ENCODE peak calls at places on chromosomes 16 and 17, in five cellular contexts. M is SHP77, B is cortex of kidney, V is GM13976, S is mesendoderm. Q is an unnamed sample.

GRCh38 chr16:65005696-65006095 is 116.2 kb downstream of the CDH11 start:
- DNase-seq in B (no peak), M (no peak), S (no peak), V (no peak), Q (no peak)

GRCh38 chr16:53912155-53912554 is 208.2 kb downstream of the FTO start:
- DNase-seq in V (peak), M (no peak), B (no peak), S (no peak), Q (peak)

GRCh38 chr17:82889496-82890338 is 49.9 kb upstream of the ZNF750 start:
- DNase-seq in S (peak), B (no peak), M (no peak), V (no peak), Q (peak)

GRCh38 chr16:56860226-56861020 is 4.6 kb upstream of the SLC12A3 start:
- DNase-seq in V (peak), M (no peak), B (no peak), S (no peak), Q (peak)

GRCh38 chr17:17754719-17755686 is 73.7 kb downstream of the RAI1 start:
- DNase-seq in S (no peak), M (no peak), B (no peak), V (no peak), Q (no peak)

GRCh38 chr16:51164574-51164973 is 13.5 kb upstream of the SALL1 start:
- DNase-seq in V (no peak), M (no peak), B (no peak), S (no peak), Q (no peak)

GRCh38 chr17:12180644-12181261 is 160.1 kb downstream of the MAP2K4 start:
- DNase-seq in S (peak), V (peak), B (no peak), M (peak), Q (peak)

GRCh38 chr17:75637143-75637538 is 3.9 kb downstream of the SMIM5 start:
- DNase-seq in V (no peak), S (no peak), B (no peak), M (no peak), Q (no peak)

GRCh38 chr17:7136266-7136877 is 21.8 kb upstream of the ASGR2 start:
- DNase-seq in V (peak), B (no peak), S (peak), M (peak), Q (peak)

GRCh38 chr17:69437475-69437874 is 23.0 kb downstream of the MAP2K6 start:
- DNase-seq in M (no peak), B (no peak), V (no peak), S (no peak), Q (no peak)

GRCh38 chr16:11142951-11143740 is 112.9 kb downstream of the SOCS1 start:
- DNase-seq in S (peak), M (no peak), B (no peak), V (no peak), Q (no peak)

GRCh38 chr16:17343028-17343427 is 127.7 kb downstream of the XYLT1 start:
- DNase-seq in M (no peak), B (no peak), S (no peak), V (peak), Q (no peak)

GRCh38 chr17:40909755-40910154 is 24.7 kb upstream of the KRT20 start:
- DNase-seq in V (no peak), M (no peak), B (no peak), S (no peak), Q (peak)

GRCh38 chr16:54446639-54447038 is 160.1 kb upstream of the IRX3 start:
- DNase-seq in V (no peak), S (no peak), M (no peak), B (no peak), Q (no peak)

GRCh38 chr16:50153648-50154368 is 702 bp downstream of the TENT4B start:
- DNase-seq in B (no peak), M (peak), V (peak), S (peak), Q (no peak)

GRCh38 chr16:2585651-2586081 is 47.8 kb downstream of the PDPK1 start:
- DNase-seq in S (no peak), B (no peak), V (no peak), M (no peak), Q (no peak)

GRCh38 chr17:40348562-40349476 is 15.7 kb downstream of the GJD3 start:
- DNase-seq in V (no peak), B (no peak), M (no peak), S (no peak), Q (no peak)

GRCh38 chr16:1174477-1175357 is 21.8 kb downstream of the CACNA1H start:
- DNase-seq in V (no peak), S (no peak), B (no peak), M (no peak), Q (no peak)

GRCh38 chr16:49608801-49609200 is 235.2 kb downstream of the C16orf78 start:
- DNase-seq in M (no peak), B (no peak), S (peak), V (no peak), Q (no peak)

GRCh38 chr17:56029980-56030624 is 123.2 kb upstream of the ANKFN1 start:
- DNase-seq in V (no peak), B (no peak), S (peak), M (peak), Q (no peak)

GRCh38 chr17:57463103-57463885 is 207.0 kb downstream of the MSI2 start:
- DNase-seq in M (no peak), B (no peak), V (peak), S (no peak), Q (peak)

GRCh38 chr17:54381482-54381881 is 519.2 kb upstream of the TOM1L1 start:
- DNase-seq in V (no peak), B (no peak), M (no peak), S (no peak), Q (no peak)

GRCh38 chr16:84737658-84738057 is 37.9 kb downstream of the USP10 start:
- DNase-seq in V (no peak), B (no peak), S (no peak), M (peak), Q (no peak)

GRCh38 chr17:18235743-18236256 is 10.4 kb downstream of the LLGL1 start:
- DNase-seq in B (no peak), M (no peak), V (no peak), S (no peak), Q (no peak)

GRCh38 chr17:82281502-82282238 is 8.2 kb upstream of the CSNK1D start:
- DNase-seq in B (no peak), M (no peak), S (no peak), V (no peak), Q (no peak)

GRCh38 chr16:87828071-87828971 is 41.0 kb downstream of the SLC7A5 start:
- DNase-seq in S (no peak), B (no peak), V (no peak), M (no peak), Q (peak)

GRCh38 chr16:48247311-48247710 is at the start of gene ABCC11:
- DNase-seq in S (no peak), V (no peak), B (no peak), M (no peak), Q (no peak)

GRCh38 chr16:71406316-71406715 is 35.5 kb downstream of the TLE7 start:
- DNase-seq in S (no peak), M (no peak), B (no peak), V (no peak), Q (no peak)

GRCh38 chr16:83458612-83459011 is 349.2 kb upstream of the HSBP1 start:
- DNase-seq in V (peak), S (no peak), M (no peak), B (no peak), Q (no peak)

GRCh38 chr17:38559880-38560230 is 45.9 kb downstream of the SRCIN1 start:
- DNase-seq in M (no peak), B (no peak), S (no peak), V (no peak), Q (no peak)

GRCh38 chr16:28062261-28063046 is 1.1 kb downstream of the GSG1L start:
- DNase-seq in V (no peak), M (no peak), S (no peak), B (no peak), Q (no peak)

GRCh38 chr17:81160306-81160705 is 5.0 kb upstream of the PVALEF start:
- DNase-seq in M (no peak), B (no peak), S (no peak), V (no peak), Q (no peak)

GRCh38 chr17:40124279-40125141 is 2.7 kb downstream of the MSL1 start:
- DNase-seq in V (no peak), M (no peak), B (no peak), S (peak), Q (no peak)

GRCh38 chr17:13728751-13729150 is 127.0 kb upstream of the HS3ST3A1 start:
- DNase-seq in V (no peak), B (no peak), M (no peak), S (no peak), Q (no peak)

GRCh38 chr16:28311913-28312312 is 19.6 kb downstream of the SBK1 start:
- DNase-seq in S (no peak), M (no peak), V (no peak), B (no peak), Q (no peak)

GRCh38 chr17:36498560-36499300 is 12.2 kb downstream of the ZNHIT3 start:
- DNase-seq in B (no peak), S (no peak), M (no peak), V (no peak), Q (no peak)

GRCh38 chr17:81164464-81165245 is 652 bp upstream of the PVALEF start:
- DNase-seq in B (no peak), M (peak), V (no peak), S (no peak), Q (no peak)